ENCODE peak calls at places on chromosomes 13 and 19, in four cellular contexts. Y is SK-N-SH, U is GM12878, S is K562. I is an unnamed sample.

GRCh38 chr13:33862006-33862405 is 44.1 kb downstream of the RFC3 start:
- DNase-seq in U (no peak), Y (no peak), S (no peak), I (no peak)

GRCh38 chr13:34344761-34345600 is 527.0 kb downstream of the RFC3 start:
- DNase-seq in Y (peak; percentile 27), U (no peak), S (no peak), I (no peak)

GRCh38 chr19:49473868-49474544 is at the start of gene FLT3LG:
- DNase-seq in S (peak; percentile 87), Y (peak; percentile 96), U (no peak), I (peak; percentile 67)

GRCh38 chr13:51453308-51453958 is 597 bp upstream of the INTS6 start:
- DNase-seq in U (peak; percentile 42), Y (peak; percentile 84), S (peak; percentile 62), I (peak; percentile 66)

GRCh38 chr13:38606697-38607096 is 80.2 kb upstream of the FREM2 start:
- DNase-seq in Y (no peak), S (no peak), U (no peak), I (no peak)

GRCh38 chr19:36151144-36152051 is 849 bp downstream of the COX7A1 start:
- DNase-seq in S (no peak), Y (no peak), U (no peak), I (peak; percentile 30)

GRCh38 chr13:40408602-40409001 is 257.8 kb downstream of the FOXO1 start:
- DNase-seq in S (no peak), U (no peak), Y (no peak), I (no peak)

GRCh38 chr19:54448037-54448773 is 794 bp upstream of the LENG8 start:
- DNase-seq in U (no peak), S (peak; percentile 66), Y (peak; percentile 74), I (peak; percentile 46)

GRCh38 chr19:4896372-4896771 is 6.3 kb downstream of the ARRDC5 start:
- DNase-seq in Y (no peak), U (no peak), S (no peak), I (no peak)

GRCh38 chr13:33401238-33401637 is 115.7 kb upstream of the STARD13 start:
- DNase-seq in U (no peak), Y (no peak), S (no peak), I (no peak)

GRCh38 chr19:19597809-19598306 is 20.6 kb downstream of the PBX4 start:
- DNase-seq in U (peak; percentile 99), S (no peak), Y (no peak), I (no peak)

GRCh38 chr19:22532388-22533310 is 101.5 kb upstream of the ZNF492 start:
- DNase-seq in U (no peak), Y (no peak), S (no peak), I (no peak)

GRCh38 chr19:58096884-58097283 is 1.1 kb downstream of the ZSCAN18 start:
- DNase-seq in S (no peak), U (no peak), Y (no peak), I (no peak)

GRCh38 chr19:58097349-58097748 is 682 bp downstream of the ZSCAN18 start:
- DNase-seq in U (no peak), S (no peak), Y (peak; percentile 41), I (no peak)

GRCh38 chr19:58097783-58098681 is at the start of gene ZSCAN18:
- DNase-seq in U (peak; percentile 24), Y (peak; percentile 99), S (peak; percentile 89), I (peak; percentile 99)

GRCh38 chr19:58095328-58095727 is 2.7 kb downstream of the ZSCAN18 start:
- DNase-seq in S (no peak), Y (no peak), U (no peak), I (no peak)

GRCh38 chr19:58098682-58098998 is 609 bp upstream of the ZSCAN18 start:
- DNase-seq in S (no peak), Y (peak; percentile 26), U (no peak), I (no peak)
- TF ChIP-seq USF2 in S (no peak), Y (no peak), U (no peak), I (no peak)

DNA sequence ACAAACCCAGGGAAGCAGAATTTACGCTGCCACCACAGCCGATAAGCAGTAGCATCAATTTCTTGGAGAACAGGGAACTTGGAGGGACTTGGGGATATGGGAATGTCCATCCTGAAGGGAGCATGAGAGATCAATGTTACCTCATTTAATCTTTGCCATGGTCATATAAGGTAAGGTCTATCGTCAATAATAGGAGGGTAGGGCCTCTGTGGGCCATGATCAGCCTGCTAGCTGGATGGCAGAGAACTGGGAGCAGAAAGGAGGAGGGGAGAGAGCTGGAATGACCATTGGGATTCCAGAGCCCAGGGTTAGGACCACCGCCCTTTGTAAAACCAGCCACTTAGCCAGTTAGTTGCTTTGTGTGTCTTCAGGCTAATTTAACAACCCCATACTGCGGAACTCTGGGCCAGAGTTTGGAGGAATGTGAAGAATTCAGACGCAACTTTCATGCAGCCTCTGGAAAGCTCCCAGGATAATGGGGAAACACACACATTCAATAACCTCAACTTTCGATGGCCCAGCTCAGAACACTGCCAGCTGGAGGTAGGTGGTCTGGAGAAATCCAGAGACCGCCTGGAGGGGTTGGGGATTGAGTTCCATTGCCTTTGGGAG is 40.3 kb downstream of the ZNF557 start:
- DNase-seq in U (no peak), Y (no peak), S (no peak), I (peak; percentile 33)
- TF ChIP-seq USF1 in U (no peak), Y (no peak), S (no peak), I (no peak)

DNA sequence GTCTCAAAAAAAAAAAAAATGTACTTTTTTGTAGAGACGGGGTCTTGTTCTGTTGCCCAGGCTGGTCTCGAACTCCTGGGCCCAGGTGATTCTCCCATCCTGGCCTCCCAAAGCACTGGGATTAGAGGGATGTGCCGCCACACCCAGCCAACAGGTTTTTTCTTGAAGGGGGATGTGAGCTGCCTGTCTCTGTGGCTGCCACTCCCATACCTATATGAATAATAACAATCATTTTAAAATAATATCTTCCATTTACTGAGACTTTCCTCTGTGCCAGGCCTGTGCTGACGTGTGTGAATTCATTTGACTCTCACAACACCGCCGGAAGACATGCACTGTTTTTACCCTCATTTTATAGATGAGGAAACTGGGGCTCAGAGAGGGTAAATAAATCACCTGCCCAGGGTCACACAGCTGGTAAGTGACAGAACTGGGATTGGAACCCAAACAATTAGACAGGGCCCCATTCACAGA is 7.2 kb upstream of the BCL3 start:
- DNase-seq in U (no peak), Y (no peak), S (no peak), I (no peak)
- TF ChIP-seq USF2 in U (no peak), Y (no peak), S (no peak), I (no peak)

GRCh38 chr13:26867451-26868067 is 107.0 kb upstream of the GPR12 start:
- DNase-seq in Y (no peak), U (no peak), S (peak; percentile 26), I (peak; percentile 36)
- TF ChIP-seq USF1 in Y (no peak), U (no peak), S (no peak), I (no peak)

DNA sequence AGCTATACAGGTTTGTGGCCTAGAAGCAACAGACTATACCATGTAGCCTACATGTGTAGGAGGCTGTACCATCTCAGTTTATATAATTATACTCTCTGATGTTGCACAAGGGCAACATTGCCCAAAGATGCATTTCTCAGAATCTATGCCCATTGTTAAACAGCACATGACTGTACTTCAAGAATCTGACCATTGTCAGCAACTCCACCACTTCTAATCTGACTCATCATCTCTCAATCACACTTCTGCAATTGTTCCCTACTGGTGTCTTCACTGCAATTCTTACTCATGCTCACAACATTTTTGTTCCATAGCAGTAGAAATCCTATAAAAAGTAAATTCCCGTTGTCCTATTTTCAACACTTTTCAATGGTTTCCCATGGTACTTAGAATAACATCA is 63.9 kb upstream of the ATXN8OS start:
- DNase-seq in Y (no peak), U (peak; percentile 4), S (no peak), I (no peak)
- TF ChIP-seq USF2 in Y (no peak), U (no peak), S (no peak), I (no peak)

DNA sequence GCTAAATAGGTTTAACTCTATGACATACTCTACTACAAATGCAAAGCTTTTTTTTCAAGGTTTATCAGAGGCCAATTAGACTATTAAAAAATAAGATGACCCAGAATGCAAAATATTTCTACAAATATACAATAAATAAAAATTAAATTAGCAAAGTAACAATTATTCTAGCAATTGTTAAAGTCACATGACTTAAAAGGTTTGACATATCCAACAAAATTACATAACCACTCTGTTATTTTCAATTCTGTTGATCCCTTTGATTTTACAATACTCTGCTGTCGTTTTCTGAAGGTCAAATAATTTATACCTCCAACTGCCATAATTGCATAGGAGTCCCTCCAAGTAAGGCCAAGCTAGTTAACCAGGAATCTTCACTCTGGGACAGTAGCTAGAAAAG is 292.6 kb upstream of the MIR17HG start:
- DNase-seq in Y (no peak), S (no peak), U (no peak), I (no peak)
- TF ChIP-seq USF1 in Y (no peak), S (no peak), U (no peak), I (no peak)

GRCh38 chr13:29743229-29743786 is 107.1 kb downstream of the UBL3 start:
- DNase-seq in S (no peak), U (no peak), Y (peak; percentile 49), I (no peak)
- TF ChIP-seq USF2 in S (no peak), U (no peak), Y (no peak), I (no peak)

GRCh38 chr13:114116734-114117133 is 15.7 kb downstream of the RASA3 start:
- DNase-seq in S (no peak), U (no peak), Y (no peak), I (no peak)

GRCh38 chr13:114120486-114121430 is 11.7 kb downstream of the RASA3 start:
- DNase-seq in U (no peak), S (no peak), Y (peak; percentile 68), I (no peak)

GRCh38 chr13:114119196-114119595 is 13.2 kb downstream of the RASA3 start:
- DNase-seq in Y (peak; percentile 65), U (no peak), S (no peak), I (peak; percentile 79)

GRCh38 chr13:114118086-114118762 is 14.2 kb downstream of the RASA3 start:
- DNase-seq in Y (no peak), S (no peak), U (no peak), I (peak; percentile 5)

GRCh38 chr13:114118763-114119123 is 13.7 kb downstream of the RASA3 start:
- DNase-seq in U (no peak), Y (peak; percentile 43), S (no peak), I (no peak)
- TF ChIP-seq USF1 in U (no peak), Y (no peak), S (no peak), I (no peak)

DNA sequence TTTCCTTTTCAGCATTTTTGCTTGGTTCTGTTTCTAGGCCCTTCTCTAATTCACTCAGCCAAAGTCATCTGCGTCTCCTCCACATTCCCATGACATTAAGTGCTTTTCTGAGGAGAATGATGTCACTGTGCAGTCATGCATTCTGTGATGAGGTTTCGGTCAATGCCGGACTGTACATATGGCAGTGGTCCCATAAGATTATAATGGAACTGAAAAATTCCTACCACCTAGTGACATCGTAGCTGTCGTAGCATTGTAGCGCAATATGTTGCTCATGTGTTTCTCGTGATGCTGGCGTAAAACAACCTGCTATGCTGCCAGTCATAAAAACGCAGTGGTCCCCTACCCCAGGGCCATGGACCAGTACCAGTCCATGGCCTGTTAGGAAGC is 63.4 kb upstream of the TNFRSF19 start:
- DNase-seq in S (no peak), U (no peak), Y (peak; percentile 50), I (no peak)
- TF ChIP-seq USF2 in S (no peak), U (no peak), Y (no peak), I (no peak)

DNA sequence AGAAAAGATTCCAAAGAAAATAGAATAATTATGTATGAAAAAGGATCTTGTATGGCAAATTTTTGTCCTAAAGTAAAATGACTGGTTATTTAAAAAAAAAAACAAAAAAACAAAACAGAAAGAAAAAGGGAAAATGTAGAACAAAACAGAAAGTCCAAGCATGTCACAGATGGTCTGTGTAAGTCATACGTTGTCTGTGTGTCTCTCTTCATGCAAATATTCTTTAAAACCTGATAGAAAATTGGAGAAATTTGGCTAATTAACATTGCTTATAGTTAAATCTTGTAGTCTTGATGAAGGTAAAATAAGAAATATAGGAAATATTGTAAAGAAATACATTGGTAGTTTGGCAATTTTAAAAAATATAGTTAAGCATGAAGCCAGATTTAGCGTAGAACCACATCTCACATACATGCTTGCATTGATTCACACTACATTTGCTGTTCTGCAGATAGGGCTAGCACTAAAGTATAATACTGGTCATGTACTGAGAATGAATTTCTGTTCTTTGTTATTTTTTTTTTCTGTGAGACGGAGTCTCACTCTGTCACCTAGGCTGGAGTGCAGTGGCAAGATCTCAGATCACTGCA is 58.4 kb downstream of the SPRYD7 start:
- DNase-seq in Y (no peak), S (no peak), U (no peak), I (no peak)
- TF ChIP-seq USF1 in Y (peak; percentile 6), S (no peak), U (no peak), I (no peak)

I was measured in WTC11.